ENCODE peak calls at places on chromosomes 4 and X, in five cellular contexts. P is ovary, O is sigmoid colon, U is stomach, T is tibial nerve. A is an unnamed sample. For H3K27me3, the result is how much of the 10 kb centered on the place peaks cover.

GRCh38 chr4:56731857-56732256 is 50.8 kb upstream of the HOPX start:
- DNase-seq in P (no peak), O (no peak), U (no peak), T (no peak), A (peak)

GRCh38 chr4:124940387-124940786 is 227.9 kb upstream of the ANKRD50 start:
- DNase-seq in P (no peak), O (no peak), U (no peak), T (no peak), A (no peak)

GRCh38 chr4:144646523-144647094 is 653 bp downstream of the HHIP start:
- DNase-seq in P (no peak), O (no peak), U (no peak), T (no peak), A (no peak)

GRCh38 chr4:177283167-177283566 is 26.5 kb upstream of the NEIL3 start:
- DNase-seq in P (no peak), O (no peak), U (no peak), T (no peak), A (no peak)

GRCh38 chrX:153789654-153790053 is 4.5 kb downstream of the IDH3G start:
- DNase-seq in P (no peak), O (no peak), U (no peak), T (no peak), A (no peak)

GRCh38 chrX:104018126-104018525 is 4.6 kb upstream of the H2BW1 start:
- DNase-seq in P (no peak), O (no peak), U (no peak), T (no peak), A (no peak)

GRCh38 chr4:152776352-152776751 is 3.2 kb downstream of the TIGD4 start:
- DNase-seq in P (no peak), O (no peak), U (no peak), T (no peak), A (no peak)

GRCh38 chr4:129344058-129344457 is 248.1 kb downstream of the C4orf33 start:
- DNase-seq in P (no peak), O (no peak), U (no peak), T (no peak), A (peak)

GRCh38 chr4:57303012-57303751 is 193.0 kb upstream of the IGFBP7 start:
- DNase-seq in P (no peak), O (no peak), U (no peak), T (no peak), A (no peak)

GRCh38 chr4:185254434-185254833 is 45.0 kb downstream of the SNX25 start:
- DNase-seq in P (no peak), O (no peak), U (no peak), T (no peak), A (no peak)

GRCh38 chrX:102745513-102746133 is 25.1 kb downstream of the GPRASP3 start:
- DNase-seq in P (peak), O (peak), U (no peak), T (no peak), A (no peak)

GRCh38 chr4:32847466-32847865 is 2127.3 kb downstream of the PCDH7 start:
- DNase-seq in P (no peak), O (no peak), U (no peak), T (no peak), A (no peak)

GRCh38 chr4:15920723-15921591 is 17.6 kb downstream of the FGFBP1 start:
- DNase-seq in P (no peak), O (no peak), U (peak), T (peak), A (peak)

GRCh38 chrX:7190157-7190556 is 42.2 kb upstream of the PUDP start:
- DNase-seq in P (no peak), O (no peak), U (no peak), T (no peak), A (no peak)

GRCh38 chr4:111712093-111712677 is 433.1 kb upstream of the FAM241A start:
- DNase-seq in P (no peak), O (no peak), U (no peak), T (no peak), A (no peak)

GRCh38 chr4:43331226-43332078 is 438.9 kb downstream of the GRXCR1 start:
- DNase-seq in P (no peak), O (no peak), U (no peak), T (no peak), A (no peak)

GRCh38 chr4:23857353-23857752 is 32.5 kb downstream of the PPARGC1A start:
- DNase-seq in P (no peak), O (no peak), U (no peak), T (no peak), A (no peak)

GRCh38 chr4:185508162-185508561 is 27.1 kb downstream of the PDLIM3 start:
- DNase-seq in P (no peak), O (no peak), U (no peak), T (no peak), A (no peak)

GRCh38 chr4:186345184-186345583 is 79.2 kb downstream of the F11 start:
- DNase-seq in P (no peak), O (no peak), U (no peak), T (no peak), A (no peak)

GRCh38 chrX:132750312-132751042 is 208.0 kb downstream of the HS6ST2 start:
- DNase-seq in P (no peak), O (no peak), U (no peak), T (no peak), A (no peak)

GRCh38 chr4:48268956-48269860 is at the start of gene TEC:
- DNase-seq in P (peak), O (peak), U (peak), T (peak), A (peak)

GRCh38 chr4:169096221-169096620 is 86.2 kb upstream of the CBR4 start:
- DNase-seq in P (no peak), O (no peak), U (no peak), T (no peak), A (no peak)

GRCh38 chr4:118968006-118968405 is 79.4 kb downstream of the SYNPO2 start:
- DNase-seq in P (peak), O (peak), U (peak), T (peak), A (peak)

GRCh38 chr4:165982934-165983333 is 109.9 kb downstream of the TLL1 start:
- DNase-seq in P (no peak), O (no peak), U (no peak), T (no peak), A (no peak)

GRCh38 chr4:147866532-147867271 is 134.8 kb downstream of the ARHGAP10 start:
- DNase-seq in P (peak), O (peak), U (peak), T (peak), A (peak)

GRCh38 chr4:47482326-47482725 is 2.7 kb upstream of the ATP10D start:
- DNase-seq in P (no peak), O (no peak), U (no peak), T (no peak), A (no peak)

GRCh38 chr4:48334900-48335384 is 6.4 kb upstream of the SLAIN2 start:
- DNase-seq in P (no peak), O (no peak), U (no peak), T (no peak), A (no peak)

GRCh38 chr4:65653740-65654361 is 16.4 kb downstream of the EPHA5 start:
- DNase-seq in P (no peak), O (no peak), U (no peak), T (no peak), A (no peak)

GRCh38 chr4:120025516-120025915 is 41.1 kb downstream of the MAD2L1 start:
- DNase-seq in P (no peak), O (no peak), U (no peak), T (no peak), A (no peak)

GRCh38 chrX:56228914-56229313 is 3.2 kb upstream of the KLF8 start:
- DNase-seq in P (no peak), O (no peak), U (no peak), T (no peak), A (peak)

GRCh38 chr4:177511611-177512010 is 69.4 kb upstream of the AGA start:
- DNase-seq in P (no peak), O (no peak), U (peak), T (no peak), A (peak)

GRCh38 chrX:78133561-78133960 is 5.9 kb downstream of the TAF9B start:
- DNase-seq in P (no peak), O (no peak), U (no peak), T (no peak), A (no peak)

GRCh38 chrX:78140206-78140605 is 756 bp upstream of the TAF9B start:
- DNase-seq in P (no peak), O (no peak), U (no peak), T (no peak), A (no peak)

GRCh38 chrX:78139160-78140123 is at the start of gene TAF9B:
- DNase-seq in P (peak), O (peak), U (peak), T (peak), A (peak)
- TF ChIP-seq EP300 in P (no peak), O (no peak), U (no peak), T (no peak), A (no peak)

GRCh38 chr4:7155611-7156071 is 36.7 kb upstream of the SORCS2 start:
- DNase-seq in P (peak), O (peak), U (no peak), T (peak), A (peak)
- H3K27me3 ChIP-seq in P (under half), O (under half), U (under half), T (under half), A (under half)

GRCh38 chr4:141702472-141703182 is 66.2 kb downstream of the IL15 start:
- DNase-seq in P (no peak), O (no peak), U (no peak), T (no peak), A (no peak)
- TF ChIP-seq CTCF in P (no peak), O (no peak), U (no peak), T (no peak), A (no peak)

GRCh38 chr4:109702950-109703663 is at the start of gene CASP6:
- DNase-seq in P (peak), O (peak), U (peak), T (peak), A (peak)
- TF ChIP-seq EP300 in P (no peak), O (no peak), U (no peak), T (no peak), A (no peak)

GRCh38 chr4:41361831-41362646 is 105.3 kb downstream of the UCHL1 start:
- DNase-seq in P (no peak), O (no peak), U (no peak), T (no peak), A (no peak)
- H3K27me3 ChIP-seq in P (under half), O (under half), U (under half), T (under half), A (under half)

A was measured in transverse colon.